ENCODE peak calls at places on chromosomes 13 and 19, in nine cellular contexts. One of them, this sample, is unnamed.

GRCh38 chr19:33469171-33470039 is 52.2 kb downstream of the PEPD start:
- DNase-seq in neural progenitor cell: no peak
- DNase-seq in PC-3: no peak
- DNase-seq in hepatocyte: no peak
- DNase-seq in GM23338: no peak
- DNase-seq in OCI-LY7: no peak
- DNase-seq in SK-N-SH: no peak
- DNase-seq in GM23248: no peak
- DNase-seq in HCT116: no peak
- DNase-seq in this sample: no peak

GRCh38 chr19:47776568-47776967 is 1.9 kb upstream of the SELENOW start:
- DNase-seq in neural progenitor cell: no peak
- DNase-seq in PC-3: peak; percentile 60
- DNase-seq in hepatocyte: peak; percentile 56
- DNase-seq in GM23338: peak; percentile 70
- DNase-seq in OCI-LY7: no peak
- DNase-seq in SK-N-SH: no peak
- DNase-seq in GM23248: no peak
- DNase-seq in HCT116: no peak
- DNase-seq in this sample: no peak

GRCh38 chr19:1526066-1526778 is 2.3 kb downstream of the PLK5 start:
- DNase-seq in neural progenitor cell: no peak
- DNase-seq in PC-3: no peak
- DNase-seq in hepatocyte: no peak
- DNase-seq in GM23338: no peak
- DNase-seq in OCI-LY7: no peak
- DNase-seq in SK-N-SH: no peak
- DNase-seq in GM23248: no peak
- DNase-seq in HCT116: no peak
- DNase-seq in this sample: no peak

GRCh38 chr19:15048885-15049541 is at the start of gene CASP14:
- DNase-seq in neural progenitor cell: no peak
- DNase-seq in PC-3: peak; percentile 80
- DNase-seq in hepatocyte: no peak
- DNase-seq in GM23338: no peak
- DNase-seq in OCI-LY7: no peak
- DNase-seq in SK-N-SH: no peak
- DNase-seq in GM23248: no peak
- DNase-seq in HCT116: no peak
- DNase-seq in this sample: no peak

GRCh38 chr19:8600816-8601215 is 9.7 kb downstream of the ADAMTS10 start:
- DNase-seq in neural progenitor cell: no peak
- DNase-seq in PC-3: no peak
- DNase-seq in hepatocyte: no peak
- DNase-seq in GM23338: no peak
- DNase-seq in OCI-LY7: no peak
- DNase-seq in SK-N-SH: no peak
- DNase-seq in GM23248: no peak
- DNase-seq in HCT116: no peak
- DNase-seq in this sample: no peak

GRCh38 chr19:18291590-18292459 is 10.4 kb upstream of the JUND start:
- DNase-seq in neural progenitor cell: peak; percentile 77
- DNase-seq in PC-3: peak; percentile 35
- DNase-seq in hepatocyte: peak; percentile 94
- DNase-seq in GM23338: peak; percentile 86
- DNase-seq in OCI-LY7: peak; percentile 81
- DNase-seq in SK-N-SH: peak; percentile 89
- DNase-seq in GM23248: peak; percentile 86
- DNase-seq in HCT116: no peak
- DNase-seq in this sample: no peak

GRCh38 chr19:4749870-4750269 is 26.2 kb upstream of the DPP9 start:
- DNase-seq in neural progenitor cell: no peak
- DNase-seq in PC-3: no peak
- DNase-seq in hepatocyte: no peak
- DNase-seq in GM23338: no peak
- DNase-seq in OCI-LY7: no peak
- DNase-seq in SK-N-SH: peak; percentile 50
- DNase-seq in GM23248: no peak
- DNase-seq in HCT116: no peak
- DNase-seq in this sample: no peak

GRCh38 chr19:46791944-46792343 is 3.5 kb upstream of the SLC1A5 start:
- DNase-seq in neural progenitor cell: no peak
- DNase-seq in PC-3: no peak
- DNase-seq in hepatocyte: no peak
- DNase-seq in GM23338: no peak
- DNase-seq in OCI-LY7: no peak
- DNase-seq in SK-N-SH: peak; percentile 52
- DNase-seq in GM23248: no peak
- DNase-seq in HCT116: no peak
- DNase-seq in this sample: no peak

GRCh38 chr19:41969772-41970458 is 10.8 kb upstream of the RABAC1 start:
- DNase-seq in neural progenitor cell: no peak
- DNase-seq in PC-3: no peak
- DNase-seq in hepatocyte: no peak
- DNase-seq in GM23338: no peak
- DNase-seq in OCI-LY7: no peak
- DNase-seq in SK-N-SH: no peak
- DNase-seq in GM23248: no peak
- DNase-seq in HCT116: no peak
- DNase-seq in this sample: no peak

DNA sequence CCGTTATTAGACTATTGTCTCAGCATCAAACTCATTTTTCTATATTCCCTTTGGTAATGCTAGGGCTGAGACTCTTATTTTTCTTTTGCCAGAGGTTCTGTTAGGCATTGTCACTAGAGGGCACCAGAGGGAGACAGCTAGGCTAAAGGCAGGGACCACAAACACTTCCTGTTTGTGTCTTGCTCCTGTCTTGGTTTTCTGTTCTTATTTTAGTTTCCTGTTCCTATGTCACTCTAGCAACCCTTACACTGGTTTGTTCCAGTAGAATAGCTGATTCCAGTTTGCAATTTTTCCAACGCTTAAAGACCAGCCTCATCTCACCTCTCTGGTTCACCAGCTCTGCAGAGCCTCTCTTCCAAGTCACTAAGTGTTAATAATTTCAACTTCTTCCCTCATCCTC is 772.0 kb downstream of the DIAPH3 start:
- DNase-seq in neural progenitor cell: peak; percentile 80
- DNase-seq in PC-3: peak; percentile 62
- DNase-seq in hepatocyte: peak; percentile 85
- DNase-seq in GM23338: peak; percentile 85
- DNase-seq in OCI-LY7: peak; percentile 83
- DNase-seq in SK-N-SH: peak; percentile 30
- DNase-seq in GM23248: peak; percentile 79
- DNase-seq in HCT116: peak; percentile 16
- DNase-seq in this sample: peak; percentile 66
- TF ChIP-seq EZH2phosphoT487 in neural progenitor cell: no peak
- TF ChIP-seq EZH2phosphoT487 in PC-3: no peak
- TF ChIP-seq EZH2phosphoT487 in hepatocyte: no peak
- TF ChIP-seq EZH2phosphoT487 in GM23338: no peak
- TF ChIP-seq EZH2phosphoT487 in OCI-LY7: no peak
- TF ChIP-seq EZH2phosphoT487 in SK-N-SH: no peak
- TF ChIP-seq EZH2phosphoT487 in GM23248: no peak
- TF ChIP-seq EZH2phosphoT487 in HCT116: no peak
- TF ChIP-seq EZH2phosphoT487 in this sample: no peak

GRCh38 chr19:2847507-2847906 is 6.2 kb downstream of the ZNF555 start:
- DNase-seq in neural progenitor cell: no peak
- DNase-seq in PC-3: no peak
- DNase-seq in hepatocyte: no peak
- DNase-seq in GM23338: no peak
- DNase-seq in OCI-LY7: no peak
- DNase-seq in SK-N-SH: no peak
- DNase-seq in GM23248: no peak
- DNase-seq in HCT116: no peak
- DNase-seq in this sample: no peak

GRCh38 chr19:2846180-2846935 is 5.1 kb downstream of the ZNF555 start:
- DNase-seq in neural progenitor cell: no peak
- DNase-seq in PC-3: no peak
- DNase-seq in hepatocyte: no peak
- DNase-seq in GM23338: no peak
- DNase-seq in OCI-LY7: no peak
- DNase-seq in SK-N-SH: no peak
- DNase-seq in GM23248: no peak
- DNase-seq in HCT116: no peak
- DNase-seq in this sample: no peak

GRCh38 chr19:2850256-2850925 is 9.1 kb downstream of the ZNF555 start:
- DNase-seq in neural progenitor cell: no peak
- DNase-seq in PC-3: no peak
- DNase-seq in hepatocyte: no peak
- DNase-seq in GM23338: no peak
- DNase-seq in OCI-LY7: no peak
- DNase-seq in SK-N-SH: no peak
- DNase-seq in GM23248: no peak
- DNase-seq in HCT116: no peak
- DNase-seq in this sample: no peak

GRCh38 chr19:2845107-2845506 is 3.8 kb downstream of the ZNF555 start:
- DNase-seq in neural progenitor cell: no peak
- DNase-seq in PC-3: no peak
- DNase-seq in hepatocyte: no peak
- DNase-seq in GM23338: no peak
- DNase-seq in OCI-LY7: no peak
- DNase-seq in SK-N-SH: no peak
- DNase-seq in GM23248: no peak
- DNase-seq in HCT116: no peak
- DNase-seq in this sample: no peak

GRCh38 chr19:2848625-2849024 is 7.3 kb downstream of the ZNF555 start:
- DNase-seq in neural progenitor cell: no peak
- DNase-seq in PC-3: no peak
- DNase-seq in hepatocyte: no peak
- DNase-seq in GM23338: no peak
- DNase-seq in OCI-LY7: no peak
- DNase-seq in SK-N-SH: no peak
- DNase-seq in GM23248: no peak
- DNase-seq in HCT116: no peak
- DNase-seq in this sample: no peak
- TF ChIP-seq EZH2phosphoT487 in neural progenitor cell: no peak
- TF ChIP-seq EZH2phosphoT487 in PC-3: no peak
- TF ChIP-seq EZH2phosphoT487 in hepatocyte: no peak
- TF ChIP-seq EZH2phosphoT487 in GM23338: no peak
- TF ChIP-seq EZH2phosphoT487 in OCI-LY7: no peak
- TF ChIP-seq EZH2phosphoT487 in SK-N-SH: no peak
- TF ChIP-seq EZH2phosphoT487 in GM23248: no peak
- TF ChIP-seq EZH2phosphoT487 in HCT116: no peak
- TF ChIP-seq EZH2phosphoT487 in this sample: no peak

GRCh38 chr13:71625183-71625582 is 241.8 kb downstream of the DACH1 start:
- DNase-seq in neural progenitor cell: no peak
- DNase-seq in PC-3: no peak
- DNase-seq in hepatocyte: no peak
- DNase-seq in GM23338: no peak
- DNase-seq in OCI-LY7: no peak
- DNase-seq in SK-N-SH: no peak
- DNase-seq in GM23248: no peak
- DNase-seq in HCT116: no peak
- DNase-seq in this sample: no peak
- TF ChIP-seq EZH2phosphoT487 in neural progenitor cell: no peak
- TF ChIP-seq EZH2phosphoT487 in PC-3: no peak
- TF ChIP-seq EZH2phosphoT487 in hepatocyte: no peak
- TF ChIP-seq EZH2phosphoT487 in GM23338: no peak
- TF ChIP-seq EZH2phosphoT487 in OCI-LY7: no peak
- TF ChIP-seq EZH2phosphoT487 in SK-N-SH: no peak
- TF ChIP-seq EZH2phosphoT487 in GM23248: no peak
- TF ChIP-seq EZH2phosphoT487 in HCT116: no peak
- TF ChIP-seq EZH2phosphoT487 in this sample: no peak

GRCh38 chr19:56637976-56638555 is 4.9 kb upstream of the SMIM17 start:
- DNase-seq in neural progenitor cell: peak; percentile 95
- DNase-seq in PC-3: peak; percentile 76
- DNase-seq in hepatocyte: peak; percentile 70
- DNase-seq in GM23338: peak; percentile 91
- DNase-seq in OCI-LY7: peak; percentile 41
- DNase-seq in SK-N-SH: no peak
- DNase-seq in GM23248: peak; percentile 81
- DNase-seq in HCT116: no peak
- DNase-seq in this sample: peak; percentile 79
- TF ChIP-seq EZH2phosphoT487 in neural progenitor cell: no peak
- TF ChIP-seq EZH2phosphoT487 in PC-3: no peak
- TF ChIP-seq EZH2phosphoT487 in hepatocyte: no peak
- TF ChIP-seq EZH2phosphoT487 in GM23338: no peak
- TF ChIP-seq EZH2phosphoT487 in OCI-LY7: no peak
- TF ChIP-seq EZH2phosphoT487 in SK-N-SH: no peak
- TF ChIP-seq EZH2phosphoT487 in GM23248: no peak
- TF ChIP-seq EZH2phosphoT487 in HCT116: no peak
- TF ChIP-seq EZH2phosphoT487 in this sample: no peak

This sample was measured in MM.1S.